ENCODE peak calls at places on chromosome 19, in seven cellular contexts. One of them, this sample, is unnamed.

GRCh38 chr19:5434970-5435641 is 20.1 kb upstream of the ZNRF4 start:
- DNase-seq in H9: no peak
- DNase-seq in H1: no peak
- DNase-seq in neuronal stem cell: no peak
- DNase-seq in trophoblast cell: no peak
- DNase-seq in IMR-90: peak; percentile 94
- DNase-seq in mesendoderm: peak; percentile 58
- DNase-seq in this sample: peak; percentile 77

GRCh38 chr19:46202872-46203860 is 26.4 kb upstream of the IGFL1 start:
- DNase-seq in trophoblast cell: peak; percentile 99
- DNase-seq in H1: no peak
- DNase-seq in neuronal stem cell: no peak
- DNase-seq in H9: no peak
- DNase-seq in IMR-90: no peak
- DNase-seq in mesendoderm: no peak
- DNase-seq in this sample: no peak

GRCh38 chr19:32220951-32221350 is 124.5 kb upstream of the ZNF507 start:
- DNase-seq in trophoblast cell: no peak
- DNase-seq in IMR-90: no peak
- DNase-seq in mesendoderm: no peak
- DNase-seq in H1: peak; percentile 23
- DNase-seq in H9: no peak
- DNase-seq in neuronal stem cell: no peak
- DNase-seq in this sample: no peak

GRCh38 chr19:49746206-49746958 is 16.7 kb downstream of the TSKS start:
- DNase-seq in mesendoderm: peak; percentile 94
- DNase-seq in neuronal stem cell: no peak
- DNase-seq in IMR-90: no peak
- DNase-seq in H9: peak; percentile 98
- DNase-seq in H1: peak; percentile 97
- DNase-seq in trophoblast cell: peak; percentile 99
- DNase-seq in this sample: no peak

GRCh38 chr19:5903502-5904301 is at the start of gene NDUFA11:
- DNase-seq in IMR-90: peak; percentile 95
- DNase-seq in H1: peak; percentile 99
- DNase-seq in neuronal stem cell: peak; percentile 97
- DNase-seq in trophoblast cell: peak; percentile 98
- DNase-seq in H9: peak; percentile 98
- DNase-seq in mesendoderm: peak; percentile 97
- DNase-seq in this sample: no peak

GRCh38 chr19:16325161-16325527 is 518 bp downstream of the KLF2 start:
- DNase-seq in mesendoderm: peak; percentile 48
- DNase-seq in trophoblast cell: peak; percentile 41
- DNase-seq in neuronal stem cell: peak; percentile 17
- DNase-seq in H1: peak; percentile 71
- DNase-seq in H9: peak; percentile 46
- DNase-seq in IMR-90: no peak
- DNase-seq in this sample: peak; percentile 35

GRCh38 chr19:10417598-10418280 is 2.6 kb upstream of the PDE4A start:
- DNase-seq in trophoblast cell: no peak
- DNase-seq in H9: peak; percentile 70
- DNase-seq in H1: peak; percentile 77
- DNase-seq in neuronal stem cell: no peak
- DNase-seq in mesendoderm: peak; percentile 70
- DNase-seq in IMR-90: no peak
- DNase-seq in this sample: no peak

GRCh38 chr19:17797397-17798201 is 2.7 kb downstream of the B3GNT3 start:
- DNase-seq in IMR-90: no peak
- DNase-seq in neuronal stem cell: no peak
- DNase-seq in H9: no peak
- DNase-seq in trophoblast cell: peak; percentile 85
- DNase-seq in H1: no peak
- DNase-seq in mesendoderm: no peak
- DNase-seq in this sample: peak; percentile 16

GRCh38 chr19:18460313-18460712 is 22.4 kb upstream of the ISYNA1 start:
- DNase-seq in neuronal stem cell: no peak
- DNase-seq in mesendoderm: no peak
- DNase-seq in H9: no peak
- DNase-seq in IMR-90: peak; percentile 86
- DNase-seq in H1: no peak
- DNase-seq in trophoblast cell: peak; percentile 99
- DNase-seq in this sample: peak; percentile 67

GRCh38 chr19:342801-343421 is 1.7 kb downstream of the MIER2 start:
- DNase-seq in H1: no peak
- DNase-seq in neuronal stem cell: no peak
- DNase-seq in trophoblast cell: peak; percentile 42
- DNase-seq in mesendoderm: no peak
- DNase-seq in IMR-90: peak; percentile 93
- DNase-seq in H9: no peak
- DNase-seq in this sample: peak; percentile 91

GRCh38 chr19:3655402-3656072 is 28.9 kb upstream of the CACTIN start:
- DNase-seq in mesendoderm: no peak
- DNase-seq in IMR-90: peak; percentile 95
- DNase-seq in H1: no peak
- DNase-seq in H9: no peak
- DNase-seq in neuronal stem cell: no peak
- DNase-seq in trophoblast cell: no peak
- DNase-seq in this sample: peak; percentile 96

GRCh38 chr19:29966594-29967249 is 24.7 kb downstream of the URI1 start:
- DNase-seq in neuronal stem cell: no peak
- DNase-seq in mesendoderm: peak; percentile 14
- DNase-seq in H9: no peak
- DNase-seq in IMR-90: peak; percentile 34
- DNase-seq in H1: no peak
- DNase-seq in trophoblast cell: no peak
- DNase-seq in this sample: peak; percentile 33

GRCh38 chr19:28932446-28932845 is 280.5 kb downstream of the UQCRFS1 start:
- DNase-seq in neuronal stem cell: no peak
- DNase-seq in IMR-90: no peak
- DNase-seq in H9: no peak
- DNase-seq in mesendoderm: no peak
- DNase-seq in H1: no peak
- DNase-seq in trophoblast cell: no peak
- DNase-seq in this sample: no peak

GRCh38 chr19:39498262-39499081 is at the start of gene DLL3:
- DNase-seq in H1: peak; percentile 57
- DNase-seq in IMR-90: peak; percentile 7
- DNase-seq in mesendoderm: peak; percentile 41
- DNase-seq in H9: peak; percentile 51
- DNase-seq in trophoblast cell: no peak
- DNase-seq in neuronal stem cell: no peak
- DNase-seq in this sample: peak; percentile 53

GRCh38 chr19:10283301-10283733 is 3.4 kb upstream of the ICAM4 start:
- DNase-seq in H1: no peak
- DNase-seq in IMR-90: no peak
- DNase-seq in neuronal stem cell: no peak
- DNase-seq in trophoblast cell: no peak
- DNase-seq in H9: no peak
- DNase-seq in mesendoderm: no peak
- DNase-seq in this sample: no peak

GRCh38 chr19:32458500-32459123 is 53.0 kb downstream of the DPY19L3 start:
- DNase-seq in mesendoderm: no peak
- DNase-seq in trophoblast cell: no peak
- DNase-seq in H1: no peak
- DNase-seq in IMR-90: no peak
- DNase-seq in neuronal stem cell: no peak
- DNase-seq in H9: no peak
- DNase-seq in this sample: peak; percentile 4

GRCh38 chr19:8308891-8309291 is 733 bp upstream of the CD320 start:
- DNase-seq in H9: no peak
- DNase-seq in mesendoderm: no peak
- DNase-seq in neuronal stem cell: no peak
- DNase-seq in trophoblast cell: no peak
- DNase-seq in IMR-90: no peak
- DNase-seq in H1: no peak
- DNase-seq in this sample: no peak
- H3K27ac ChIP-seq in H9: no peak overlapping the region
- H3K27ac ChIP-seq in mesendoderm: no peak overlapping the region
- H3K27ac ChIP-seq in neuronal stem cell: no peak overlapping the region
- H3K27ac ChIP-seq in trophoblast cell: no peak overlapping the region
- H3K27ac ChIP-seq in IMR-90: no peak overlapping the region
- H3K27ac ChIP-seq in H1: no peak overlapping the region
- H3K27ac ChIP-seq in this sample: no peak overlapping the region

GRCh38 chr19:53824134-53824611 is at the start of gene NLRP12:
- DNase-seq in neuronal stem cell: no peak
- DNase-seq in H1: no peak
- DNase-seq in mesendoderm: peak; percentile 54
- DNase-seq in IMR-90: no peak
- DNase-seq in H9: no peak
- DNase-seq in trophoblast cell: peak; percentile 26
- DNase-seq in this sample: no peak

GRCh38 chr19:53828531-53828930 is 4.4 kb upstream of the NLRP12 start:
- DNase-seq in IMR-90: no peak
- DNase-seq in trophoblast cell: no peak
- DNase-seq in H1: no peak
- DNase-seq in neuronal stem cell: no peak
- DNase-seq in H9: no peak
- DNase-seq in mesendoderm: no peak
- DNase-seq in this sample: no peak

GRCh38 chr19:53818756-53819155 is 5.4 kb downstream of the NLRP12 start:
- DNase-seq in neuronal stem cell: no peak
- DNase-seq in trophoblast cell: no peak
- DNase-seq in IMR-90: no peak
- DNase-seq in H1: no peak
- DNase-seq in H9: peak; percentile 51
- DNase-seq in mesendoderm: peak; percentile 26
- DNase-seq in this sample: no peak

GRCh38 chr19:53823380-53824120 is 564 bp downstream of the NLRP12 start:
- DNase-seq in neuronal stem cell: no peak
- DNase-seq in H1: no peak
- DNase-seq in trophoblast cell: no peak
- DNase-seq in mesendoderm: peak; percentile 40
- DNase-seq in IMR-90: no peak
- DNase-seq in H9: no peak
- DNase-seq in this sample: no peak
- H2BK120ac ChIP-seq in neuronal stem cell: no peak overlapping the region
- H2BK120ac ChIP-seq in H1: peak overlapping the region; percentile 83
- H2BK120ac ChIP-seq in trophoblast cell: no peak overlapping the region
- H2BK120ac ChIP-seq in mesendoderm: no peak overlapping the region
- H2BK120ac ChIP-seq in IMR-90: no peak overlapping the region
- H2BK120ac ChIP-seq in H9: no peak overlapping the region
- H2BK120ac ChIP-seq in this sample: no peak overlapping the region

GRCh38 chr19:35013820-35014754 is 14.0 kb downstream of the GRAMD1A start:
- DNase-seq in H9: no peak
- DNase-seq in mesendoderm: no peak
- DNase-seq in IMR-90: no peak
- DNase-seq in H1: no peak
- DNase-seq in trophoblast cell: no peak
- DNase-seq in neuronal stem cell: no peak
- DNase-seq in this sample: no peak
- H3K27ac ChIP-seq in H9: no peak overlapping the region
- H3K27ac ChIP-seq in mesendoderm: no peak overlapping the region
- H3K27ac ChIP-seq in IMR-90: no peak overlapping the region
- H3K27ac ChIP-seq in H1: no peak overlapping the region
- H3K27ac ChIP-seq in trophoblast cell: no peak overlapping the region
- H3K27ac ChIP-seq in neuronal stem cell: no peak overlapping the region
- H3K27ac ChIP-seq in this sample: no peak overlapping the region

DNA sequence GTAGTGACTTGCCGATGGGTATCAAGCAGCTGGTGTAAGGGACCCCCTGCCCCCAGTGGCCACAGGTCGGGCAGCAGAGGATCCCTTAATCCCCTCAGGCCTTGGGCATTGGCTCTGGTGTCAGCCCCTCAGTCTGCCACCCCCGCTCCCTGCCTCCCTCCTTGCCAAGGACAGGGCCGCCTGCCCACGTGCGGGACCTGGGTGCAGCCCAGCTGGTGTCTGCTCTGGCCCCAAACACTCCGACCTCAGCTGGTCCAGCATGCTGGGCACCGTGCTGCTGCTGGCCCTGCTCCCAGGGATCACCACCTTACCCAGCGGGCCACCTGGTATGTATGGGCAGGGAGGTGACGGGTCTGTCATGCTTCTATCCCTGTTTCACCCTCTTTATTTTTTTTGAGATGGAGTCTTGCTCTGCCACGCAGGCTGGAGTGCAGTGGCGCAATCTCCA is at the start of gene TGFBR3L:
- DNase-seq in neuronal stem cell: no peak
- DNase-seq in H1: no peak
- DNase-seq in H9: no peak
- DNase-seq in trophoblast cell: no peak
- DNase-seq in IMR-90: no peak
- DNase-seq in mesendoderm: no peak
- DNase-seq in this sample: no peak
- H2BK120ac ChIP-seq in neuronal stem cell: no peak within 1 kb of the TSS
- H2BK120ac ChIP-seq in H1: no peak within 1 kb of the TSS
- H2BK120ac ChIP-seq in H9: no peak within 1 kb of the TSS
- H2BK120ac ChIP-seq in trophoblast cell: no peak within 1 kb of the TSS
- H2BK120ac ChIP-seq in IMR-90: no peak within 1 kb of the TSS
- H2BK120ac ChIP-seq in mesendoderm: no peak within 1 kb of the TSS
- H2BK120ac ChIP-seq in this sample: no peak within 1 kb of the TSS

GRCh38 chr19:33910922-33911321 is 114.3 kb downstream of the KCTD15 start:
- DNase-seq in mesendoderm: no peak
- DNase-seq in IMR-90: no peak
- DNase-seq in trophoblast cell: no peak
- DNase-seq in H1: no peak
- DNase-seq in H9: no peak
- DNase-seq in neuronal stem cell: no peak
- DNase-seq in this sample: no peak

GRCh38 chr19:33921165-33921564 is 124.5 kb downstream of the KCTD15 start:
- DNase-seq in neuronal stem cell: no peak
- DNase-seq in trophoblast cell: no peak
- DNase-seq in H1: no peak
- DNase-seq in IMR-90: no peak
- DNase-seq in mesendoderm: peak; percentile 23
- DNase-seq in H9: no peak
- DNase-seq in this sample: no peak

GRCh38 chr19:33914599-33914998 is 117.9 kb downstream of the KCTD15 start:
- DNase-seq in IMR-90: no peak
- DNase-seq in mesendoderm: no peak
- DNase-seq in H1: no peak
- DNase-seq in H9: no peak
- DNase-seq in trophoblast cell: peak; percentile 53
- DNase-seq in neuronal stem cell: no peak
- DNase-seq in this sample: no peak

GRCh38 chr19:33916792-33917191 is 120.1 kb downstream of the KCTD15 start:
- DNase-seq in mesendoderm: no peak
- DNase-seq in H9: no peak
- DNase-seq in H1: no peak
- DNase-seq in trophoblast cell: no peak
- DNase-seq in IMR-90: no peak
- DNase-seq in neuronal stem cell: no peak
- DNase-seq in this sample: no peak
- H3K27ac ChIP-seq in mesendoderm: no peak overlapping the region
- H3K27ac ChIP-seq in H9: no peak overlapping the region
- H3K27ac ChIP-seq in H1: no peak overlapping the region
- H3K27ac ChIP-seq in trophoblast cell: no peak overlapping the region
- H3K27ac ChIP-seq in IMR-90: no peak overlapping the region
- H3K27ac ChIP-seq in neuronal stem cell: no peak overlapping the region
- H3K27ac ChIP-seq in this sample: no peak overlapping the region

This sample was measured in mesenchymal stem cell.